ENCODE peak calls at places on chromosome 13, in eight cellular contexts. W, U, I, F, C, E, P and A are unnamed samples.
A peak's percentile ranks its signal among the peaks of the same experiment; 100 is the strongest.

GRCh38 chr13:23515116-23515515 is 55.1 kb upstream of the TNFRSF19 start:
- DNase-seq in W (no peak), U (no peak), I (no peak), F (no peak), C (no peak), E (no peak), P (no peak), A (no peak)

GRCh38 chr13:62320129-62320724 is 904.6 kb upstream of the PCDH20 start:
- DNase-seq in W (peak; percentile 75), U (no peak), I (no peak), F (no peak), C (no peak), E (no peak), P (peak; percentile 65), A (no peak)

GRCh38 chr13:50616101-50616500 is 227.4 kb downstream of the DLEU7 start:
- DNase-seq in W (peak; percentile 51), U (no peak), I (no peak), F (no peak), C (no peak), E (no peak), P (no peak), A (no peak)

GRCh38 chr13:34749046-34749445 is 193.0 kb upstream of the NBEA start:
- DNase-seq in W (no peak), U (no peak), I (no peak), F (no peak), C (no peak), E (no peak), P (no peak), A (no peak)

GRCh38 chr13:111927181-111927540 is 139.8 kb upstream of the SOX1 start:
- DNase-seq in W (no peak), U (no peak), I (no peak), F (no peak), C (no peak), E (no peak), P (no peak), A (no peak)

GRCh38 chr13:110790371-110790770 is 76.9 kb downstream of the ING1 start:
- DNase-seq in W (no peak), U (no peak), I (no peak), F (no peak), C (no peak), E (no peak), P (no peak), A (no peak)

GRCh38 chr13:73210218-73210883 is 151.5 kb downstream of the KLF5 start:
- DNase-seq in W (no peak), U (no peak), I (no peak), F (no peak), C (no peak), E (no peak), P (no peak), A (no peak)

GRCh38 chr13:106145997-106146864 is 389.2 kb downstream of the EFNB2 start:
- DNase-seq in W (no peak), U (no peak), I (no peak), F (no peak), C (no peak), E (no peak), P (peak; percentile 63), A (no peak)

GRCh38 chr13:76397413-76397812 is 488.8 kb downstream of the KCTD12 start:
- DNase-seq in W (no peak), U (no peak), I (no peak), F (no peak), C (no peak), E (no peak), P (no peak), A (no peak)

GRCh38 chr13:112454648-112455334 is 78.6 kb downstream of the SPACA7 start:
- DNase-seq in W (no peak), U (no peak), I (no peak), F (peak; percentile 33), C (no peak), E (no peak), P (no peak), A (peak; percentile 34)

GRCh38 chr13:39217471-39217870 is 179.2 kb downstream of the NHLRC3 start:
- DNase-seq in W (no peak), U (no peak), I (no peak), F (no peak), C (no peak), E (no peak), P (no peak), A (no peak)

GRCh38 chr13:37747071-37747612 is 122.4 kb downstream of the TRPC4 start:
- DNase-seq in W (peak; percentile 87), U (no peak), I (no peak), F (no peak), C (no peak), E (no peak), P (no peak), A (no peak)

GRCh38 chr13:95201814-95202521 is 99.3 kb downstream of the ABCC4 start:
- DNase-seq in W (peak; percentile 50), U (no peak), I (no peak), F (no peak), C (no peak), E (no peak), P (no peak), A (no peak)

GRCh38 chr13:21670006-21670882 is 629 bp upstream of the FGF9 start:
- DNase-seq in W (peak; percentile 48), U (peak; percentile 89), I (peak; percentile 57), F (no peak), C (peak; percentile 72), E (peak; percentile 59), P (peak; percentile 83), A (peak; percentile 46)

GRCh38 chr13:21670883-21671792 is at the start of gene FGF9:
- DNase-seq in W (peak; percentile 79), U (peak; percentile 94), I (peak; percentile 82), F (no peak), C (peak; percentile 87), E (peak; percentile 77), P (peak; percentile 92), A (peak; percentile 80)

GRCh38 chr13:21671793-21672680 is 1.2 kb downstream of the FGF9 start:
- DNase-seq in W (no peak), U (no peak), I (no peak), F (no peak), C (no peak), E (no peak), P (peak; percentile 16), A (no peak)

GRCh38 chr13:21672811-21673591 is 2.1 kb downstream of the FGF9 start:
- DNase-seq in W (no peak), U (no peak), I (no peak), F (no peak), C (no peak), E (no peak), P (peak; percentile 15), A (no peak)

DNA sequence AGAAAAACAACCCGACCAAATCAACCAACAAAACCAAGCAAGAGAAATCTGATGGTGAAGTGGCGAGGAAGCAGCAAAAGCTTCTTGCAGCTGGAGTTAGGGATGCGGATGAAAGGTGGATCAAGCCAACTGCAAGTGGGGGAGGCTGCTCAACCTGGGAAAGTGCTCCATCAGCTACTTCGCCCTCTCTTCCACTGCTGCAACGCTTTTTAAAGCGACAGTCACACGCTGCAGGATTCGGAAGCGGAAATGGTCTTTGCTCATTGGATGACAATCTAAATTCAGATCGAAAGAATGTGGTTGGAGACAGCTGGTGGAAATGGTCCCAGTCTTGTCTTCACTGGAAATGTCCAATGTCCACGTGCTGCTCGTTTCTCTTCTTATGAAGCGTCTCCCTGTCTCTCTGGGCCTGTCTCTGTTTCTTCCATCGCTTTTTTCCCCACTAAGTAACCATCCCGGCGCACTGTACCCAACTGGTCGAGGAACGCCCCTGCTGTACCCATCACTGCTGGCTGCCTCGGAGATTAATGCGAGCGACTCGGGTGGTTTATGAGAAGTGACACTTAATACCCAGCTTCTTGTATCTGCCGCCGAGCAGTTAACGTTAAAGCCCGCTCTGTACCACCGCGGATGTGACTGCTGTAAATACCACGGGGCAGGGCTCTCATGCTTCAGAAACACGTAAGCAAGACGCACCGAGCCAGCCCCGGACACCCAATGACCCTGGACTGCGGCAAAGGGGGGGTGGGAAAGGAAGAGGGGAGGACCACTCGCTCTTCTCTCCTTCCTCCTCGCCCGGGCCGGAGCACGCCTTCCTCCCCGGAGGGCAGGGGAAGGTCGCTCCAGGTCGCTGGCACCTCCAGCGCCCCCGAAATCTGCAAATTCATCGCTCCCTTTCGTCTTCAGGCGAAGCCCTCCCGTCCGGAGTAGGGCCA is 1.9 kb upstream of the FGF9 start:
- DNase-seq in W (peak; percentile 69), U (peak; percentile 82), I (peak; percentile 37), F (no peak), C (peak; percentile 67), E (no peak), P (peak; percentile 57), A (peak; percentile 69)
- H3K27ac ChIP-seq in W (peak overlapping the region; percentile 29), U (peak overlapping the region; percentile 23), I (peak overlapping the region; percentile 68), F (no peak overlapping the region), C (no peak overlapping the region), E (peak overlapping the region; percentile 70), P (no peak overlapping the region), A (no peak overlapping the region)

GRCh38 chr13:51625555-51626345 is 41.5 kb downstream of the WDFY2 start:
- DNase-seq in W (no peak), U (no peak), I (peak; percentile 47), F (no peak), C (no peak), E (peak; percentile 42), P (no peak), A (peak; percentile 61)
- H3K4me1 ChIP-seq in W (peaks cover 11% of the 10 kb centered on the region), U (peaks cover 48% of the 10 kb centered on the region), I (peaks cover 24% of the 10 kb centered on the region), F (peaks cover 49% of the 10 kb centered on the region), C (peaks cover 5% of the 10 kb centered on the region), E (peaks cover 35% of the 10 kb centered on the region), P (peaks cover 8% of the 10 kb centered on the region), A (peaks cover 23% of the 10 kb centered on the region)

GRCh38 chr13:19085258-19085657 is 96.4 kb downstream of the TUBA3C start:
- DNase-seq in W (no peak), U (peak; percentile 53), I (no peak), F (no peak), C (no peak), E (no peak), P (no peak), A (no peak)

GRCh38 chr13:19088416-19088815 is 93.2 kb downstream of the TUBA3C start:
- DNase-seq in W (no peak), U (no peak), I (no peak), F (no peak), C (no peak), E (no peak), P (no peak), A (no peak)

GRCh38 chr13:19089315-19089714 is 92.3 kb downstream of the TUBA3C start:
- DNase-seq in W (no peak), U (no peak), I (no peak), F (no peak), C (no peak), E (no peak), P (no peak), A (no peak)

GRCh38 chr13:19085876-19086275 is 95.7 kb downstream of the TUBA3C start:
- DNase-seq in W (no peak), U (peak; percentile 55), I (no peak), F (no peak), C (no peak), E (no peak), P (no peak), A (no peak)

DNA sequence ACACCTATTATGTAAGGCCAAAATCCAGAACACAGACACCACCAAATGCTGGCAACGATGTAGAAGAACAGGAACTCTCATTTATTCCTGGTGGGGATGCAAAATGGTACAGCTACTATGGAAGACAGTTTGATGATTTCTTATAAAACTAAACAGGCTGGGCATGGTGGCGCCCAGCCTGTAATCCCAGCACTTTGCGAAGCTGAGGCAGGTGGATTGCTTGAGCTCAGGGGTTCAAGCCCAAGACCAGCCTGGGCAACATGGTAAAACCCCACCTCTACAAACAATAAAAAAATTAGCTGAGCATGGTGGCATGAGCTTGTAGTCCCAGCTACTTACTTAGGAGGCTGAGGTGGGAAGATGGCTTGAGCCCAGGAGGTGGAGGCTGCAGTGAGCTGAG is 98.3 kb downstream of the TUBA3C start:
- DNase-seq in W (no peak), U (peak; percentile 37), I (no peak), F (no peak), C (no peak), E (no peak), P (no peak), A (no peak)
- H3K9me3 ChIP-seq in W (peaks cover 28% of the 10 kb centered on the region), U (no peaks in the 10 kb centered on the region), I (peaks cover 26% of the 10 kb centered on the region), F (no peaks in the 10 kb centered on the region), C (no peaks in the 10 kb centered on the region), E (no peaks in the 10 kb centered on the region), P (no peaks in the 10 kb centered on the region), A (no peaks in the 10 kb centered on the region)

GRCh38 chr13:53466576-53466975 is 438.0 kb downstream of the OLFM4 start:
- DNase-seq in W (no peak), U (no peak), I (no peak), F (no peak), C (no peak), E (no peak), P (no peak), A (no peak)
- H3K27ac ChIP-seq in W (no peak overlapping the region), U (no peak overlapping the region), I (no peak overlapping the region), F (no peak overlapping the region), C (no peak overlapping the region), E (no peak overlapping the region), P (no peak overlapping the region), A (no peak overlapping the region)